ENCODE peak calls at places on chromosome 13, in six cellular contexts. One of them, this sample, is unnamed. For H3K27me3, the result is how much of the 10 kb centered on the place peaks cover.

GRCh38 chr13:26973946-26974345 is 197.7 kb downstream of the USP12 start:
- DNase-seq in bronchial epithelial cell: no peak
- DNase-seq in adrenal gland: no peak
- DNase-seq in MM.1S: no peak
- DNase-seq in tibial artery: no peak
- DNase-seq in CD8-positive, alpha-beta T cell: no peak
- DNase-seq in this sample: no peak

GRCh38 chr13:45678282-45678681 is 23.8 kb upstream of the CBY2 start:
- DNase-seq in MM.1S: no peak
- DNase-seq in CD8-positive, alpha-beta T cell: no peak
- DNase-seq in tibial artery: no peak
- DNase-seq in bronchial epithelial cell: no peak
- DNase-seq in adrenal gland: no peak
- DNase-seq in this sample: no peak

GRCh38 chr13:43977911-43978310 is 98.2 kb downstream of the LACC1 start:
- DNase-seq in adrenal gland: no peak
- DNase-seq in bronchial epithelial cell: no peak
- DNase-seq in MM.1S: no peak
- DNase-seq in tibial artery: no peak
- DNase-seq in CD8-positive, alpha-beta T cell: no peak
- DNase-seq in this sample: no peak

GRCh38 chr13:22173605-22174004 is 502.7 kb downstream of the FGF9 start:
- DNase-seq in bronchial epithelial cell: peak
- DNase-seq in CD8-positive, alpha-beta T cell: no peak
- DNase-seq in MM.1S: no peak
- DNase-seq in tibial artery: no peak
- DNase-seq in adrenal gland: no peak
- DNase-seq in this sample: no peak

GRCh38 chr13:21749410-21749809 is 78.5 kb downstream of the FGF9 start:
- DNase-seq in tibial artery: no peak
- DNase-seq in CD8-positive, alpha-beta T cell: no peak
- DNase-seq in bronchial epithelial cell: peak
- DNase-seq in MM.1S: no peak
- DNase-seq in adrenal gland: no peak
- DNase-seq in this sample: no peak

GRCh38 chr13:50911051-50911690 is 1.6 kb downstream of the RNASEH2B start:
- DNase-seq in MM.1S: peak
- DNase-seq in adrenal gland: no peak
- DNase-seq in CD8-positive, alpha-beta T cell: no peak
- DNase-seq in tibial artery: no peak
- DNase-seq in bronchial epithelial cell: peak
- DNase-seq in this sample: no peak

GRCh38 chr13:44197791-44198770 is 175.5 kb upstream of the SERP2 start:
- DNase-seq in MM.1S: peak
- DNase-seq in adrenal gland: no peak
- DNase-seq in bronchial epithelial cell: peak
- DNase-seq in tibial artery: no peak
- DNase-seq in CD8-positive, alpha-beta T cell: no peak
- DNase-seq in this sample: no peak

GRCh38 chr13:28558126-28558525 is 63.2 kb upstream of the FLT1 start:
- DNase-seq in bronchial epithelial cell: peak
- DNase-seq in adrenal gland: no peak
- DNase-seq in CD8-positive, alpha-beta T cell: no peak
- DNase-seq in MM.1S: no peak
- DNase-seq in tibial artery: no peak
- DNase-seq in this sample: no peak

GRCh38 chr13:79547821-79548220 is 66.9 kb downstream of the NDFIP2 start:
- DNase-seq in adrenal gland: no peak
- DNase-seq in MM.1S: no peak
- DNase-seq in CD8-positive, alpha-beta T cell: no peak
- DNase-seq in tibial artery: no peak
- DNase-seq in bronchial epithelial cell: no peak
- DNase-seq in this sample: no peak

GRCh38 chr13:71644579-71644978 is 222.4 kb downstream of the DACH1 start:
- DNase-seq in tibial artery: no peak
- DNase-seq in adrenal gland: no peak
- DNase-seq in MM.1S: no peak
- DNase-seq in bronchial epithelial cell: no peak
- DNase-seq in CD8-positive, alpha-beta T cell: no peak
- DNase-seq in this sample: no peak

GRCh38 chr13:26486550-26486949 is 70.9 kb upstream of the WASF3 start:
- DNase-seq in CD8-positive, alpha-beta T cell: no peak
- DNase-seq in MM.1S: no peak
- DNase-seq in bronchial epithelial cell: no peak
- DNase-seq in tibial artery: peak
- DNase-seq in adrenal gland: no peak
- DNase-seq in this sample: no peak

GRCh38 chr13:99353836-99354235 is 46.6 kb upstream of the GPR183 start:
- DNase-seq in MM.1S: no peak
- DNase-seq in tibial artery: no peak
- DNase-seq in CD8-positive, alpha-beta T cell: no peak
- DNase-seq in bronchial epithelial cell: no peak
- DNase-seq in adrenal gland: no peak
- DNase-seq in this sample: no peak

GRCh38 chr13:50104493-50104892 is 89.2 kb downstream of the KCNRG start:
- DNase-seq in tibial artery: no peak
- DNase-seq in adrenal gland: no peak
- DNase-seq in CD8-positive, alpha-beta T cell: no peak
- DNase-seq in MM.1S: no peak
- DNase-seq in bronchial epithelial cell: peak
- DNase-seq in this sample: no peak

GRCh38 chr13:52454459-52454824 is 836 bp upstream of the CKAP2 start:
- DNase-seq in tibial artery: no peak
- DNase-seq in adrenal gland: no peak
- DNase-seq in CD8-positive, alpha-beta T cell: no peak
- DNase-seq in bronchial epithelial cell: peak
- DNase-seq in MM.1S: peak
- DNase-seq in this sample: no peak

GRCh38 chr13:26785845-26786630 is 25.5 kb upstream of the GPR12 start:
- DNase-seq in MM.1S: peak
- DNase-seq in adrenal gland: peak
- DNase-seq in CD8-positive, alpha-beta T cell: no peak
- DNase-seq in bronchial epithelial cell: no peak
- DNase-seq in tibial artery: peak
- DNase-seq in this sample: peak

GRCh38 chr13:32007494-32007893 is 24.1 kb upstream of the FRY start:
- DNase-seq in adrenal gland: no peak
- DNase-seq in CD8-positive, alpha-beta T cell: no peak
- DNase-seq in bronchial epithelial cell: peak
- DNase-seq in tibial artery: no peak
- DNase-seq in MM.1S: no peak
- DNase-seq in this sample: no peak

GRCh38 chr13:27041341-27041740 is 130.3 kb downstream of the USP12 start:
- DNase-seq in MM.1S: no peak
- DNase-seq in adrenal gland: no peak
- DNase-seq in bronchial epithelial cell: no peak
- DNase-seq in CD8-positive, alpha-beta T cell: no peak
- DNase-seq in tibial artery: no peak
- DNase-seq in this sample: no peak

GRCh38 chr13:113148407-113148806 is 10.0 kb upstream of the PROZ start:
- DNase-seq in MM.1S: no peak
- DNase-seq in bronchial epithelial cell: no peak
- DNase-seq in adrenal gland: no peak
- DNase-seq in tibial artery: no peak
- DNase-seq in CD8-positive, alpha-beta T cell: no peak
- DNase-seq in this sample: no peak

GRCh38 chr13:45143346-45143751 is 23.0 kb downstream of the GTF2F2 start:
- DNase-seq in tibial artery: no peak
- DNase-seq in adrenal gland: no peak
- DNase-seq in MM.1S: no peak
- DNase-seq in bronchial epithelial cell: no peak
- DNase-seq in CD8-positive, alpha-beta T cell: no peak
- DNase-seq in this sample: no peak

GRCh38 chr13:100694722-100695644 is 20.4 kb upstream of the TMTC4 start:
- DNase-seq in adrenal gland: peak
- DNase-seq in CD8-positive, alpha-beta T cell: no peak
- DNase-seq in bronchial epithelial cell: peak
- DNase-seq in MM.1S: no peak
- DNase-seq in tibial artery: no peak
- DNase-seq in this sample: no peak

GRCh38 chr13:47678201-47678963 is 322.7 kb downstream of the SUCLA2 start:
- DNase-seq in CD8-positive, alpha-beta T cell: no peak
- DNase-seq in MM.1S: no peak
- DNase-seq in adrenal gland: no peak
- DNase-seq in bronchial epithelial cell: no peak
- DNase-seq in tibial artery: no peak
- DNase-seq in this sample: no peak

GRCh38 chr13:77250968-77251367 is 75.9 kb downstream of the MYCBP2 start:
- DNase-seq in adrenal gland: no peak
- DNase-seq in tibial artery: no peak
- DNase-seq in bronchial epithelial cell: no peak
- DNase-seq in MM.1S: no peak
- DNase-seq in CD8-positive, alpha-beta T cell: no peak
- DNase-seq in this sample: no peak

GRCh38 chr13:59533561-59534337 is 630.0 kb downstream of the DIAPH3 start:
- DNase-seq in adrenal gland: no peak
- DNase-seq in tibial artery: no peak
- DNase-seq in bronchial epithelial cell: peak
- DNase-seq in MM.1S: no peak
- DNase-seq in CD8-positive, alpha-beta T cell: no peak
- DNase-seq in this sample: no peak

GRCh38 chr13:112172017-112172416 is 105.1 kb downstream of the SOX1 start:
- DNase-seq in adrenal gland: no peak
- DNase-seq in bronchial epithelial cell: no peak
- DNase-seq in MM.1S: no peak
- DNase-seq in tibial artery: no peak
- DNase-seq in CD8-positive, alpha-beta T cell: no peak
- DNase-seq in this sample: no peak

GRCh38 chr13:53151692-53152421 is 123.2 kb downstream of the OLFM4 start:
- DNase-seq in bronchial epithelial cell: peak
- DNase-seq in CD8-positive, alpha-beta T cell: no peak
- DNase-seq in tibial artery: peak
- DNase-seq in adrenal gland: peak
- DNase-seq in MM.1S: peak
- DNase-seq in this sample: no peak

GRCh38 chr13:54183166-54183565 is 1154.6 kb downstream of the OLFM4 start:
- DNase-seq in adrenal gland: no peak
- DNase-seq in MM.1S: no peak
- DNase-seq in CD8-positive, alpha-beta T cell: no peak
- DNase-seq in tibial artery: no peak
- DNase-seq in bronchial epithelial cell: no peak
- DNase-seq in this sample: no peak

GRCh38 chr13:86870388-86870966 is 800.7 kb upstream of the SLITRK5 start:
- DNase-seq in tibial artery: no peak
- DNase-seq in CD8-positive, alpha-beta T cell: no peak
- DNase-seq in bronchial epithelial cell: peak
- DNase-seq in MM.1S: no peak
- DNase-seq in adrenal gland: no peak
- DNase-seq in this sample: no peak

GRCh38 chr13:45162821-45163220 is 38.0 kb downstream of the KCTD4 start:
- DNase-seq in adrenal gland: no peak
- DNase-seq in bronchial epithelial cell: peak
- DNase-seq in MM.1S: no peak
- DNase-seq in tibial artery: no peak
- DNase-seq in CD8-positive, alpha-beta T cell: no peak
- DNase-seq in this sample: no peak

DNA sequence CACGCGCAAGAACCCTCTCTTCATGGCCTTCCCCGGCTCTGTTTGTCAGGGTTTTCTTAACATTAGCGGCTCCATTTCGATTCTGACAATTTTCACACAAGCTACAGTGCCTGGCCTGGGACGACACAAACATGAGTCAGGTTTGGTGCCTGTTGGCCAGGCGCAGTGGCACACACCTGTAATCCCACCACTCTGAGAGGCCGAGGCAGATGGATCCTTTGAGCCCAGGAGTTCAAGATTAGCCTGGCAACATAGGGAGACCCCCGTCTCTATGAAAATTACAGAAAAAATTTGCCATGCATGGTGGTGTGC is 1.9 kb upstream of the RAB20 start:
- DNase-seq in CD8-positive, alpha-beta T cell: no peak
- DNase-seq in MM.1S: no peak
- DNase-seq in bronchial epithelial cell: no peak
- DNase-seq in tibial artery: no peak
- DNase-seq in adrenal gland: no peak
- DNase-seq in this sample: no peak
- H3K27me3 ChIP-seq in CD8-positive, alpha-beta T cell: under half
- H3K27me3 ChIP-seq in MM.1S: under half
- H3K27me3 ChIP-seq in bronchial epithelial cell: under half
- H3K27me3 ChIP-seq in tibial artery: under half
- H3K27me3 ChIP-seq in adrenal gland: under half
- H3K27me3 ChIP-seq in this sample: under half

GRCh38 chr13:73273737-73274136 is 214.9 kb downstream of the KLF5 start:
- DNase-seq in MM.1S: no peak
- DNase-seq in tibial artery: no peak
- DNase-seq in adrenal gland: no peak
- DNase-seq in CD8-positive, alpha-beta T cell: no peak
- DNase-seq in bronchial epithelial cell: peak
- DNase-seq in this sample: no peak

GRCh38 chr13:73274147-73274546 is 215.3 kb downstream of the KLF5 start:
- DNase-seq in CD8-positive, alpha-beta T cell: no peak
- DNase-seq in MM.1S: no peak
- DNase-seq in adrenal gland: no peak
- DNase-seq in bronchial epithelial cell: no peak
- DNase-seq in tibial artery: no peak
- DNase-seq in this sample: no peak

GRCh38 chr13:73272831-73273230 is 214.0 kb downstream of the KLF5 start:
- DNase-seq in tibial artery: no peak
- DNase-seq in bronchial epithelial cell: no peak
- DNase-seq in MM.1S: no peak
- DNase-seq in adrenal gland: no peak
- DNase-seq in CD8-positive, alpha-beta T cell: no peak
- DNase-seq in this sample: no peak

GRCh38 chr13:73273276-73273675 is 214.5 kb downstream of the KLF5 start:
- DNase-seq in bronchial epithelial cell: no peak
- DNase-seq in tibial artery: no peak
- DNase-seq in adrenal gland: no peak
- DNase-seq in CD8-positive, alpha-beta T cell: no peak
- DNase-seq in MM.1S: no peak
- DNase-seq in this sample: no peak

GRCh38 chr13:73275163-73275562 is 216.4 kb downstream of the KLF5 start:
- DNase-seq in adrenal gland: no peak
- DNase-seq in CD8-positive, alpha-beta T cell: no peak
- DNase-seq in tibial artery: no peak
- DNase-seq in MM.1S: peak
- DNase-seq in bronchial epithelial cell: no peak
- DNase-seq in this sample: no peak
- TF ChIP-seq CTCF in adrenal gland: no peak
- TF ChIP-seq CTCF in CD8-positive, alpha-beta T cell: no peak
- TF ChIP-seq CTCF in tibial artery: no peak
- TF ChIP-seq CTCF in MM.1S: peak
- TF ChIP-seq CTCF in bronchial epithelial cell: no peak
- TF ChIP-seq CTCF in this sample: no peak

DNA sequence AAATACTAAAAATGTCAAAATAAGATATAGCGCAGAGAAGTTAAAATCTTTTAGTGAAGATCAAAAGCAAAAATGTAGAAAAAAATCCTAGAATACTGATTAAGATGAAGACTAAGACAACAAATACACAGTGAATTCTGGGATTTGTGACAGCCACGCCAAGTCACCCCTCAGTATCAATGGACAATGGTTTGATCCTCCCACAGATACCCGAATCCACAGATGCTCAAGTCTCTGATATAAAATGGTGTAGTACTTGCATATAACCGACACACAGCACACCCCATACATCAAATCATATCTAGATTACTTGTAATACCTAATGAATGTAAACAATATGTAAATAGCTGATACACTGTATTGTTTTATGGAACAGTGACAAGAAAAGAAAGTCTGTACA is 5.9 kb downstream of the MIPEP start:
- DNase-seq in adrenal gland: no peak
- DNase-seq in bronchial epithelial cell: no peak
- DNase-seq in CD8-positive, alpha-beta T cell: no peak
- DNase-seq in tibial artery: no peak
- DNase-seq in MM.1S: no peak
- DNase-seq in this sample: no peak
- H3K4me3 ChIP-seq in adrenal gland: no peak
- H3K4me3 ChIP-seq in bronchial epithelial cell: no peak
- H3K4me3 ChIP-seq in CD8-positive, alpha-beta T cell: no peak
- H3K4me3 ChIP-seq in tibial artery: no peak
- H3K4me3 ChIP-seq in MM.1S: no peak
- H3K4me3 ChIP-seq in this sample: no peak

GRCh38 chr13:30905932-30906383 is at the start of gene MEDAG:
- DNase-seq in adrenal gland: peak
- DNase-seq in tibial artery: peak
- DNase-seq in CD8-positive, alpha-beta T cell: no peak
- DNase-seq in MM.1S: no peak
- DNase-seq in bronchial epithelial cell: peak
- DNase-seq in this sample: peak
- H3K27me3 ChIP-seq in adrenal gland: under half
- H3K27me3 ChIP-seq in tibial artery: under half
- H3K27me3 ChIP-seq in CD8-positive, alpha-beta T cell: under half
- H3K27me3 ChIP-seq in MM.1S: under half
- H3K27me3 ChIP-seq in bronchial epithelial cell: under half
- H3K27me3 ChIP-seq in this sample: under half